ENCODE peak calls at places on chromosomes 7 and 10, in four cellular contexts. W, G, P and C are unnamed samples.

GRCh38 chr10:70418229-70418628 is 14.3 kb downstream of the EIF4EBP2 start:
- DNase-seq in G (no peak), P (no peak), W (no peak), C (no peak)

GRCh38 chr7:142873281-142873784 is 12.2 kb downstream of the TRPV6 start:
- DNase-seq in G (peak; percentile 28), W (no peak), P (peak; percentile 72), C (peak; percentile 67)

GRCh38 chr7:81482600-81483186 is 287.2 kb downstream of the HGF start:
- DNase-seq in P (peak; percentile 21), W (peak; percentile 4), G (peak; percentile 23), C (peak; percentile 35)

GRCh38 chr7:1325646-1326510 is 93.2 kb downstream of the UNCX start:
- DNase-seq in P (no peak), W (no peak), G (no peak), C (peak; percentile 51)

GRCh38 chr10:86130737-86131475 is 235.7 kb downstream of the GRID1 start:
- DNase-seq in G (no peak), W (no peak), P (no peak), C (peak; percentile 35)

GRCh38 chr10:110547139-110547761 is 20.2 kb upstream of the SMC3 start:
- DNase-seq in P (peak; percentile 55), W (peak; percentile 54), G (peak; percentile 66), C (peak; percentile 65)

GRCh38 chr10:97575101-97575668 is 2.6 kb downstream of the ANKRD2 start:
- DNase-seq in W (no peak), G (no peak), P (no peak), C (peak; percentile 45)

GRCh38 chr10:31059323-31059722 is 27.7 kb upstream of the ZNF438 start:
- DNase-seq in G (peak; percentile 21), W (no peak), P (no peak), C (no peak)

GRCh38 chr10:63595072-63595471 is 73.9 kb downstream of the REEP3 start:
- DNase-seq in G (no peak), W (no peak), P (no peak), C (no peak)

GRCh38 chr7:31893365-31893764 is 176.8 kb downstream of the PDE1C start:
- DNase-seq in G (no peak), W (no peak), P (no peak), C (no peak)

GRCh38 chr7:78783179-78783962 is 670.1 kb downstream of the MAGI2 start:
- DNase-seq in W (no peak), G (no peak), P (no peak), C (no peak)

GRCh38 chr7:123492485-123492884 is 41.9 kb downstream of the IQUB start:
- DNase-seq in W (no peak), P (peak; percentile 40), G (no peak), C (no peak)

GRCh38 chr7:83782628-83783027 is 133.7 kb upstream of the SEMA3E start:
- DNase-seq in G (no peak), P (no peak), W (no peak), C (no peak)

GRCh38 chr7:28005075-28005847 is 175.3 kb downstream of the JAZF1 start:
- DNase-seq in W (no peak), G (no peak), P (no peak), C (no peak)

GRCh38 chr7:47500103-47500563 is 81.8 kb downstream of the TNS3 start:
- DNase-seq in P (no peak), G (no peak), W (peak; percentile 82), C (no peak)

GRCh38 chr10:30862486-30862885 is 169.2 kb downstream of the ZNF438 start:
- DNase-seq in W (no peak), P (no peak), G (no peak), C (no peak)

GRCh38 chr7:138492423-138492822 is 32.4 kb downstream of the TRIM24 start:
- DNase-seq in G (no peak), P (no peak), W (no peak), C (no peak)

GRCh38 chr10:28561531-28561930 is 28.6 kb downstream of the WAC start:
- DNase-seq in G (no peak), P (no peak), W (no peak), C (no peak)

GRCh38 chr7:93856319-93856718 is 34.2 kb downstream of the TFPI2 start:
- DNase-seq in G (no peak), P (no peak), W (no peak), C (no peak)

GRCh38 chr10:1364151-1364910 is 308.1 kb downstream of the WDR37 start:
- DNase-seq in G (no peak), P (no peak), W (no peak), C (peak; percentile 14)

GRCh38 chr10:53256623-53257022 is 484.0 kb upstream of the MBL2 start:
- DNase-seq in G (no peak), P (no peak), W (peak; percentile 29), C (no peak)

GRCh38 chr7:142950235-142950634 is 11.0 kb downstream of the LLCFC1 start:
- DNase-seq in P (no peak), G (no peak), W (no peak), C (no peak)

GRCh38 chr7:149719912-149720335 is 53.5 kb downstream of the ZNF467 start:
- DNase-seq in P (peak; percentile 94), W (no peak), G (no peak), C (no peak)

GRCh38 chr10:103720328-103720963 is 134.9 kb downstream of the SH3PXD2A start:
- DNase-seq in G (no peak), P (no peak), W (no peak), C (peak; percentile 79)

GRCh38 chr10:14959221-14960057 is at the start of gene MEIG1:
- DNase-seq in P (peak; percentile 91), W (peak; percentile 92), G (peak; percentile 91), C (peak; percentile 95)

GRCh38 chr10:4834896-4835405 is 8.9 kb downstream of the AKR1E2 start:
- DNase-seq in P (no peak), G (no peak), W (no peak), C (no peak)

GRCh38 chr7:42170724-42171123 is 66.3 kb downstream of the GLI3 start:
- DNase-seq in G (no peak), W (no peak), P (no peak), C (no peak)

GRCh38 chr10:33155720-33156638 is 178.5 kb downstream of the NRP1 start:
- DNase-seq in G (no peak), W (peak; percentile 99), P (peak; percentile 28), C (peak; percentile 41)

GRCh38 chr7:2412587-2413201 is 9.3 kb downstream of the CHST12 start:
- DNase-seq in W (no peak), G (no peak), P (no peak), C (no peak)

GRCh38 chr7:112869111-112869774 is 79.0 kb upstream of the TMEM168 start:
- DNase-seq in P (peak; percentile 83), G (peak; percentile 41), W (peak; percentile 52), C (peak; percentile 55)

GRCh38 chr7:2116086-2116810 is 116.5 kb downstream of the MAD1L1 start:
- DNase-seq in W (peak; percentile 35), P (no peak), G (peak; percentile 75), C (no peak)

GRCh38 chr10:102407641-102407943 is 11.0 kb downstream of the PSD start:
- DNase-seq in P (no peak), W (no peak), G (no peak), C (no peak)
- TF ChIP-seq ELF1 in P (no peak), W (no peak), G (no peak), C (no peak)

GRCh38 chr10:76301950-76302349 is 870.5 kb downstream of the LRMDA start:
- DNase-seq in P (no peak), W (peak; percentile 18), G (no peak), C (no peak)

GRCh38 chr10:76298329-76298728 is 866.9 kb downstream of the LRMDA start:
- DNase-seq in P (no peak), G (no peak), W (no peak), C (no peak)

GRCh38 chr10:76296885-76297775 is 865.7 kb downstream of the LRMDA start:
- DNase-seq in P (no peak), G (no peak), W (no peak), C (no peak)

GRCh38 chr10:76297787-76298281 is 866.4 kb downstream of the LRMDA start:
- DNase-seq in W (peak; percentile 77), G (no peak), P (no peak), C (no peak)

DNA sequence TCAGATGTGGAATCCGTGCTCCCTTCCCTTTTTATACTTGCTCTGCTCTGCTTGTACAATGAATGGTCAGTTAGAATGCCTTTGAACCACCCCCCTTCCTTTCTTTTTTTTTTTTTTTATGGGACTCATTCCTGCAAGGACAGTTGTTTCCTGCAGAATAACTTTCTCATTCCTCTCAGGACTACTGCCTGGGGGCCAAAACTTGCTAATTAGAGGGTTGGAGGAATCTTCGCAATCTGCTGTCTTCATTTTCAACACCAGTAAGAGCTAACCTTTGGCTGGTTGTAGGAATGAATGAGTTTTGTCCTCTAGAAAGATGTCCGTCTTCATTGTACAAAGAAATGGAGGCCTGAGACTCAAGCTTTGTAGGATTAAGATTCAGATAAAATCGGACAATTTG is 868.1 kb downstream of the LRMDA start:
- DNase-seq in W (no peak), G (no peak), P (no peak), C (no peak)
- TF ChIP-seq ELF1 in W (no peak), G (no peak), P (no peak), C (no peak)

DNA sequence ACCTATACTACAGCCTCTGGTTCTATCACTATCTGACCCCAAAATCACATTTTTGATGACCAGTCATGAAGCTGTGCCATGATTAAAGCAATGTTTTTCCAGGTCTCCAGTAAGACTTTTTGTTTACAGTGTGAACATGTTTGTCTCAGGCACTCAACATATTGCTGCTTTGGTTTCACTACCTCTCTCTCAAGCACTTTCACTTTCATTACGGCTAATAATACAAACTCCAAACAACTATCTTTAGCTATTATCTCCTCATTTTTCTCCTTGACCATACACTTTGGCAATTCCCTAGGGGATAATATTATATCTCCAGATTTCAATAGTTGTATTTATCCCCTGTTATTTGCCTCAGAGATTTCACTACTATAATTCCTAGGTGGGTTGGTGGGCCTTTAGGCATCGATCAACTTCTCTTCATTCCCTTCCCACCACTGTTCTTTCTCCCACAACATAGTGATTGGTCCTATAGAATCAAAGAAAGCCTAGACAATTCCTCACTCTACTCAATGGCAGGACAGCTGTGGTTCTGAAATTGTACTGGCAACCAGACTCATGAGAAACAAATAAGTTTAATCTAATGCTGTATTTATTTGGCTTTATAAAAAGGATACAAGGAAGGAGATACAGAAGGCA is 261.4 kb upstream of the ZWINT start:
- DNase-seq in W (no peak), P (no peak), G (no peak), C (no peak)
- TF ChIP-seq ELF1 in W (no peak), P (no peak), G (no peak), C (no peak)

GRCh38 chr10:49484501-49485230 is 54.3 kb downstream of the ERCC6 start:
- DNase-seq in G (no peak), P (no peak), W (no peak), C (no peak)
- TF ChIP-seq ELF1 in G (no peak), P (no peak), W (no peak), C (no peak)